ENCODE peak calls at places on chromosome 15, in six cellular contexts. I, G, X, V, M and L are unnamed samples.

GRCh38 chr15:64096486-64097431 is 977 bp downstream of the SNX1 start:
- DNase-seq in M (no peak), V (peak; percentile 30), G (no peak), X (no peak), I (no peak), L (no peak)

GRCh38 chr15:68418611-68419161 is 13.3 kb downstream of the ITGA11 start:
- DNase-seq in X (no peak), M (no peak), G (no peak), I (no peak), V (no peak), L (peak; percentile 91)

GRCh38 chr15:88989578-88989977 is 76.4 kb upstream of the MFGE8 start:
- DNase-seq in X (no peak), G (no peak), I (no peak), V (no peak), M (no peak), L (no peak)

GRCh38 chr15:71136159-71137137 is 21.2 kb downstream of the THSD4 start:
- DNase-seq in M (no peak), G (no peak), I (no peak), V (peak; percentile 97), X (peak; percentile 69), L (no peak)

GRCh38 chr15:62606376-62607164 is 436.0 kb upstream of the TPM1 start:
- DNase-seq in G (no peak), I (no peak), V (no peak), X (no peak), M (no peak), L (no peak)

GRCh38 chr15:50262533-50262932 is 3.0 kb downstream of the HDC start:
- DNase-seq in V (no peak), I (no peak), X (no peak), G (no peak), M (peak; percentile 25), L (peak; percentile 84)

GRCh38 chr15:58497036-58497785 is 65.4 kb downstream of the LIPC start:
- DNase-seq in M (no peak), V (no peak), X (no peak), I (no peak), G (no peak), L (no peak)

GRCh38 chr15:66742286-66742685 is 40.2 kb downstream of the SMAD6 start:
- DNase-seq in I (no peak), G (no peak), M (no peak), V (no peak), X (no peak), L (no peak)

GRCh38 chr15:101451192-101451799 is 38.2 kb downstream of the PCSK6 start:
- DNase-seq in G (no peak), X (no peak), M (no peak), V (no peak), I (peak; percentile 85), L (no peak)

GRCh38 chr15:60000113-60000823 is 3.8 kb upstream of the FOXB1 start:
- DNase-seq in V (no peak), M (no peak), I (no peak), X (peak; percentile 61), G (no peak), L (no peak)

GRCh38 chr15:88623061-88623460 is 1.9 kb downstream of the AEN start:
- DNase-seq in V (no peak), G (peak; percentile 46), X (no peak), I (no peak), M (no peak), L (no peak)

GRCh38 chr15:39118510-39118909 is 462.4 kb upstream of the THBS1 start:
- DNase-seq in I (no peak), G (no peak), X (no peak), M (no peak), V (no peak), L (no peak)

DNA sequence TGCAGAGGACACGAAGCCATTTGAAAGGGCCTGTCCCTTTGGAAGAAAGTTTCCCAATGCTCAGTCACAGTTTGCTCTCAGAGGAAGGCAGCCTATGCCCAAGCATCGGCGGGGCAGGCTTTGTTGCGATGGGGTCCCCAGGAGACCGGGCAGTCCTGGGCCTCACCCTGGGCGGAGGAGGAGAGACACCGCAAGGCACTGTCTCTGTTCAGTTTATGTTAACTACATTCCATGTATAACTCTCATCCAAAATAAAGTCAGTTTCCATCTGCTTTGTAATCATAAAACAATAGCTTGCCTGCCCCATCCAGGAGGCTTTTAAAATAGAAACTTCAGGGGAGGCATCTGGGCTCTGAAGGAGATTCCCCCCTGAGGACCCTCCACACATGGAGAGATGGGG is 79.0 kb downstream of the ATP10A start:
- DNase-seq in V (no peak), M (no peak), X (no peak), I (no peak), G (no peak), L (no peak)
- H3K27ac ChIP-seq in V (no peak overlapping the region), M (no peak overlapping the region), X (no peak overlapping the region), I (no peak overlapping the region), G (no peak overlapping the region), L (peak overlapping the region; percentile 79)

GRCh38 chr15:30885814-30886213 is 17.9 kb upstream of the FAN1 start:
- DNase-seq in V (no peak), I (no peak), G (peak; percentile 3), M (no peak), X (peak; percentile 57), L (no peak)

GRCh38 chr15:30889231-30889630 is 14.5 kb upstream of the FAN1 start:
- DNase-seq in X (no peak), G (no peak), V (no peak), M (no peak), I (no peak), L (no peak)
- H3K27ac ChIP-seq in X (no peak overlapping the region), G (no peak overlapping the region), V (no peak overlapping the region), M (no peak overlapping the region), I (no peak overlapping the region), L (no peak overlapping the region)

GRCh38 chr15:85415779-85416178 is 35.4 kb downstream of the AKAP13 start:
- DNase-seq in I (no peak), M (no peak), G (no peak), V (no peak), X (no peak), L (no peak)

GRCh38 chr15:85412956-85413854 is 32.8 kb downstream of the AKAP13 start:
- DNase-seq in G (peak; percentile 90), X (no peak), M (peak; percentile 53), V (peak; percentile 74), I (no peak), L (no peak)

GRCh38 chr15:85414495-85414894 is 34.1 kb downstream of the AKAP13 start:
- DNase-seq in V (no peak), X (no peak), M (no peak), G (no peak), I (no peak), L (no peak)

GRCh38 chr15:85414991-85415390 is 34.6 kb downstream of the AKAP13 start:
- DNase-seq in I (no peak), M (no peak), G (no peak), V (no peak), X (no peak), L (no peak)

DNA sequence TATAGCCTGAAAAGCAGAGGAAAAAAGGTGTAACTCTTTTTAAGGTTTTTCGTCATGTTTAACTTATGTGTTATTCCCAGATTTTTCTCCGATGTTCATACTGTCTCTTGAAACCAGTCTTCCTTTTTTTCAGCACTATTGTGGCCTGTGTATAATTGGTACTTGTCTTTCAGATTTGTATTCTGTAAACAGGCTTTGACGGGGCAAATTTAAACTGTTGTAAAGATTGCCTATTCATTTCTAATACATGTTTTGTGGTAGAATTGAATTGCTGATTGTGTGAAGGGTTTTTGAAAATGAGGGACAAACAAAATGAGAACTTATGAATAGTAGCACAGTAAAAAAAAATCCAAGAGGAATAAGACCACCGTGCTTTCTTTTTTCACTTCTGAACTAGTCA is 33.6 kb downstream of the AKAP13 start:
- DNase-seq in V (no peak), M (no peak), G (no peak), X (no peak), I (no peak), L (no peak)
- H3K27ac ChIP-seq in V (no peak overlapping the region), M (no peak overlapping the region), G (peak overlapping the region; percentile 52), X (no peak overlapping the region), I (peak overlapping the region; percentile 29), L (peak overlapping the region; percentile 66)

GRCh38 chr15:90617668-90618097 is 88.0 kb downstream of the CRTC3 start:
- DNase-seq in V (no peak), I (no peak), M (no peak), G (no peak), X (no peak), L (no peak)
- H3K27ac ChIP-seq in V (no peak overlapping the region), I (peak overlapping the region; percentile 31), M (no peak overlapping the region), G (no peak overlapping the region), X (no peak overlapping the region), L (peak overlapping the region; percentile 36)